ENCODE peak calls at places on chromosomes 5 and 9, in six cellular contexts. T, Z, F, U, S and O are unnamed samples.

GRCh38 chr9:135647897-135648296 is 8.6 kb upstream of the GLT6D1 start:
- DNase-seq in T (no peak), Z (no peak), F (no peak), U (peak; percentile 49), S (no peak), O (no peak)

GRCh38 chr9:75983320-75983719 is 92.8 kb downstream of the PCSK5 start:
- DNase-seq in T (no peak), Z (no peak), F (no peak), U (no peak), S (no peak), O (no peak)

GRCh38 chr5:109656829-109657228 is 32.9 kb upstream of the MAN2A1 start:
- DNase-seq in T (no peak), Z (peak; percentile 29), F (no peak), U (no peak), S (peak; percentile 96), O (peak; percentile 97)

GRCh38 chr5:68475476-68475875 is 259.9 kb downstream of the PIK3R1 start:
- DNase-seq in T (no peak), Z (no peak), F (no peak), U (no peak), S (no peak), O (no peak)

GRCh38 chr5:108061941-108062340 is 320.0 kb downstream of the FBXL17 start:
- DNase-seq in T (no peak), Z (peak; percentile 35), F (no peak), U (no peak), S (peak; percentile 1), O (peak; percentile 36)

GRCh38 chr5:34914671-34915138 is 599 bp downstream of the RAD1 start:
- DNase-seq in T (no peak), Z (peak; percentile 29), F (no peak), U (no peak), S (no peak), O (peak; percentile 54)

GRCh38 chr5:18985397-18985796 is 1002.6 kb downstream of the CDH18 start:
- DNase-seq in T (peak; percentile 38), Z (no peak), F (no peak), U (peak; percentile 75), S (peak; percentile 19), O (no peak)

GRCh38 chr9:105832311-105832710 is 138.0 kb downstream of the TMEM38B start:
- DNase-seq in T (no peak), Z (peak; percentile 7), F (no peak), U (no peak), S (peak; percentile 7), O (no peak)

GRCh38 chr9:131744715-131745201 is 4.9 kb upstream of the RAPGEF1 start:
- DNase-seq in T (no peak), Z (no peak), F (no peak), U (no peak), S (no peak), O (no peak)

GRCh38 chr9:88812938-88813670 is 178.2 kb upstream of the S1PR3 start:
- DNase-seq in T (no peak), Z (no peak), F (no peak), U (no peak), S (no peak), O (no peak)

GRCh38 chr5:74126294-74126693 is 500.3 kb downstream of the ARHGEF28 start:
- DNase-seq in T (no peak), Z (no peak), F (no peak), U (no peak), S (peak; percentile 44), O (no peak)
- H3K4me2 ChIP-seq in T (no peak overlapping the region), Z (no peak overlapping the region), F (no peak overlapping the region), U (no peak overlapping the region), S (no peak overlapping the region), O (no peak overlapping the region)

GRCh38 chr5:148857474-148857873 is 31.1 kb downstream of the ADRB2 start:
- DNase-seq in T (no peak), Z (no peak), F (no peak), U (no peak), S (no peak), O (peak; percentile 16)

GRCh38 chr5:148858547-148858946 is 32.1 kb downstream of the ADRB2 start:
- DNase-seq in T (no peak), Z (no peak), F (no peak), U (no peak), S (no peak), O (peak; percentile 24)

GRCh38 chr5:148858106-148858505 is 31.7 kb downstream of the ADRB2 start:
- DNase-seq in T (no peak), Z (no peak), F (no peak), U (no peak), S (no peak), O (peak; percentile 55)

GRCh38 chr5:148864113-148864841 is 37.9 kb downstream of the ADRB2 start:
- DNase-seq in T (no peak), Z (peak; percentile 62), F (no peak), U (no peak), S (no peak), O (peak; percentile 46)

GRCh38 chr5:148860599-148860998 is 34.2 kb downstream of the ADRB2 start:
- DNase-seq in T (no peak), Z (peak; percentile 62), F (no peak), U (no peak), S (peak; percentile 46), O (peak; percentile 10)
- H2AFZ ChIP-seq in T (no peak overlapping the region), Z (no peak overlapping the region), F (no peak overlapping the region), U (no peak overlapping the region), S (no peak overlapping the region), O (no peak overlapping the region)

GRCh38 chr5:13215806-13216205 is 728.7 kb downstream of the DNAH5 start:
- DNase-seq in T (no peak), Z (no peak), F (no peak), U (no peak), S (no peak), O (no peak)

GRCh38 chr5:13212843-13213242 is 731.6 kb downstream of the DNAH5 start:
- DNase-seq in T (no peak), Z (no peak), F (no peak), U (no peak), S (no peak), O (peak; percentile 6)

GRCh38 chr5:13214182-13214581 is 730.3 kb downstream of the DNAH5 start:
- DNase-seq in T (no peak), Z (no peak), F (no peak), U (no peak), S (no peak), O (no peak)

GRCh38 chr5:13215370-13215769 is 729.1 kb downstream of the DNAH5 start:
- DNase-seq in T (no peak), Z (no peak), F (no peak), U (no peak), S (no peak), O (no peak)

DNA sequence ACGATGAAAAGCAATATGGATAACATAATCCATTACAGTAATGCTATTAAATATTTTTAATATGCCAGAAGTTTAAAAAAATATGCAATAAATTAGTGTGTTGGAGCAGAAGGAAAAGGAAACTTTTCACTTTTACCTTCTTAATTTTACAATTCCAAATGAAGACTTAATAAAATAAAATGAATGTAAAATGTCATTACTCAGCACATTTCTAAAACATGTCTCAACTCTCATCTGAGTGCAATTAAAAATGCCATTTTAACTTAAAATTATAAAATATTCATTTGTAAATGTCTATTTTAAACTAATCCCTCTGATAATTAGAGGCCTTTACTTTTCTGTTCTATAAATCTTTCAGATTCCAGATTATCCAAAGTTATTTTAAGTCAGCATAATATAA is 733.4 kb downstream of the DNAH5 start:
- DNase-seq in T (no peak), Z (no peak), F (no peak), U (no peak), S (no peak), O (no peak)
- H3K4me3 ChIP-seq in T (no peak overlapping the region), Z (no peak overlapping the region), F (no peak overlapping the region), U (no peak overlapping the region), S (no peak overlapping the region), O (no peak overlapping the region)

GRCh38 chr9:124285903-124286291 is 28.1 kb downstream of the NEK6 start:
- DNase-seq in T (no peak), Z (peak; percentile 99), F (no peak), U (no peak), S (no peak), O (peak; percentile 92)
- H3K4me2 ChIP-seq in T (peak overlapping the region; percentile 21), Z (peak overlapping the region; percentile 35), F (no peak overlapping the region), U (peak overlapping the region; percentile 36), S (no peak overlapping the region), O (peak overlapping the region; percentile 69)

GRCh38 chr5:168303398-168304020 is 12.1 kb downstream of the WWC1 start:
- DNase-seq in T (no peak), Z (no peak), F (no peak), U (no peak), S (no peak), O (no peak)
- H2AFZ ChIP-seq in T (no peak overlapping the region), Z (no peak overlapping the region), F (no peak overlapping the region), U (no peak overlapping the region), S (no peak overlapping the region), O (no peak overlapping the region)

DNA sequence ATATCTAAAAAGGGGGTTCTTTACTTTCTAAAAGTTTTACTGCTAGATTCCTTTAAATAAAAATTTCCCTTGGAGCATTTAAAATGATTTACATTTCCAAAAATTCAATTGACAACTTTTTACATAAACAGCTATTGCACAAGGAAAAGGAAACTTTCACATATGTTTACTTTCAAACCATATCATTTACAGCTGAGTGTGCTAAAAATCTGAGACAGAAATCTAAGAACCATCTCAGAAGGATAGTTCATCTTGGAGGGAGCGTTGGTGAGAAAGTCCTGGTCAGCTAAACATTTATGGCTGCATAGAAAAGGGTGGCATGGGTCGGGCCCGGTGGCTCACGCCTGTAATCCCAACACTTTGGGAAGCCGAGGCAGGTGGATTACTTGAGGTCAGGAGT is 235.4 kb downstream of the DTWD2 start:
- DNase-seq in T (no peak), Z (no peak), F (no peak), U (no peak), S (no peak), O (no peak)
- H3K4me3 ChIP-seq in T (no peak overlapping the region), Z (no peak overlapping the region), F (no peak overlapping the region), U (no peak overlapping the region), S (no peak overlapping the region), O (no peak overlapping the region)

DNA sequence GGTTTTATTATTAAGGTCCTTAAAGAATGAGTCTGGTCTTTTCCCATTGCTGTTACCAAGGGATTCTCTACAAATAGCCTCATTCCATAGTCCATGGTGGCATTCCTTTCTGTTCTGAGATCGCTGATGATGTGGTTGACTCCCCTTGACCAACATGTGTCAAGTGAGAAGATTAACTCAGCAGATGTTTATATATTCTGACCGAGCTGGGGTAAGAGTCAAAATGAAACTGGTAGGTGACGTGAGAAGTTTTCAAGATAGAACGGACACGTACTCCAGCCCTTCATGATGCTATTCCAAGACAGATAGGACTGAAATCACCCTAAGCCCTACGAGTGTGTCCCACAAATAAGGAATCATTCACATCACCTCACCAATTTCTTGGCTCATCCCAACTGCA is 155.5 kb upstream of the WWC1 start:
- DNase-seq in T (no peak), Z (no peak), F (no peak), U (no peak), S (no peak), O (no peak)
- H3K4me2 ChIP-seq in T (no peak overlapping the region), Z (no peak overlapping the region), F (no peak overlapping the region), U (no peak overlapping the region), S (no peak overlapping the region), O (no peak overlapping the region)